ENCODE peak calls at places on chromosomes 3 and 15, in six cellular contexts. One of them, this sample, is unnamed.

GRCh38 chr3:189458536-189458935 is 172.7 kb upstream of the TP63 start:
- DNase-seq in GM12878: no peak
- DNase-seq in HCT116: no peak
- DNase-seq in H1: no peak
- DNase-seq in K562: no peak
- DNase-seq in HepG2: no peak
- DNase-seq in this sample: no peak

GRCh38 chr3:9157651-9158383 is 91.6 kb downstream of the SRGAP3 start:
- DNase-seq in GM12878: no peak
- DNase-seq in H1: no peak
- DNase-seq in HepG2: no peak
- DNase-seq in HCT116: no peak
- DNase-seq in K562: no peak
- DNase-seq in this sample: no peak

GRCh38 chr15:32781781-32782180 is 64.0 kb downstream of the GREM1 start:
- DNase-seq in GM12878: no peak
- DNase-seq in HepG2: no peak
- DNase-seq in K562: no peak
- DNase-seq in H1: no peak
- DNase-seq in HCT116: no peak
- DNase-seq in this sample: peak

GRCh38 chr3:129593595-129594339 is 12.7 kb downstream of the PLXND1 start:
- DNase-seq in K562: no peak
- DNase-seq in H1: no peak
- DNase-seq in GM12878: no peak
- DNase-seq in HepG2: peak
- DNase-seq in HCT116: no peak
- DNase-seq in this sample: no peak

GRCh38 chr3:32685604-32686185 is 707 bp downstream of the CNOT10 start:
- DNase-seq in H1: no peak
- DNase-seq in HCT116: no peak
- DNase-seq in GM12878: no peak
- DNase-seq in HepG2: peak
- DNase-seq in K562: no peak
- DNase-seq in this sample: peak

GRCh38 chr15:36977620-36978610 is 122.4 kb downstream of the MEIS2 start:
- DNase-seq in HCT116: no peak
- DNase-seq in H1: no peak
- DNase-seq in K562: no peak
- DNase-seq in GM12878: no peak
- DNase-seq in HepG2: peak
- DNase-seq in this sample: no peak

GRCh38 chr15:33242165-33242564 is 47.7 kb upstream of the FMN1 start:
- DNase-seq in H1: no peak
- DNase-seq in GM12878: no peak
- DNase-seq in HCT116: no peak
- DNase-seq in HepG2: peak
- DNase-seq in K562: no peak
- DNase-seq in this sample: no peak

GRCh38 chr15:57089815-57090214 is 171.4 kb downstream of the TCF12 start:
- DNase-seq in H1: no peak
- DNase-seq in K562: no peak
- DNase-seq in HCT116: no peak
- DNase-seq in GM12878: no peak
- DNase-seq in HepG2: no peak
- DNase-seq in this sample: no peak

GRCh38 chr15:71485094-71485693 is 325.2 kb upstream of the NR2E3 start:
- DNase-seq in HepG2: no peak
- DNase-seq in H1: no peak
- DNase-seq in GM12878: no peak
- DNase-seq in K562: peak
- DNase-seq in HCT116: no peak
- DNase-seq in this sample: no peak

DNA sequence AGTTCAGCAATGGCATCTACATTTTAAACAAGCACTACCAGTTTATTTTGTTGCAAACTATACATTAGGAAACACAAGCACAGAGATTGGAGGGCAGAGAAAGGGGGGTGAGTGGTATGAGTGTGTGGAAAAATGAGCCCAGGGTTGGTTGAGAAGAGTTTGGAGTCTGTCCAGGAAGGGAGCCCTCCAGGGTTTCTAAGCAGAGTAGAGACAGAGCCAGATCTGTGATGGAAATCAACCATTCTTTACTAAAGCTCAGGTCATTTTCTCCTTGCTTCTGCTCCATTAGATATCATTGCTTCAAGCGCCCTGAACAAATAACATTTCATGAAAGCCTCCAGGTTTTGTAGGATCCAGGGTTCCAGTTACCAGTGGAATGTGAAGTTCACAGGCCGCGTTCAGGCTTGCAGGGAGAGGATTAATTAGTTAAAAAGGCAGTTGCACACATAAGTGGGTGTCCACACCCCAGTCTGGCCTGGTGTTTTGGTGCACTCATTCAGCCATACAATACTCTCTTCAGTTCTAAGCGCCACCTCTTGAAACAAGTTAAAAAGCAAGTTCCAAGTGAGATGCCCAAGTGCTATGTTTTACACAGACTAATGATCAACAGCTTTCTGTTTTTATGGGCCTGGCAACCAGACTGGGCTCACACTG is 16.5 kb upstream of the BOC start:
- DNase-seq in HepG2: no peak
- DNase-seq in H1: no peak
- DNase-seq in K562: no peak
- DNase-seq in GM12878: no peak
- DNase-seq in HCT116: no peak
- DNase-seq in this sample: no peak
- TF ChIP-seq ZNF274 in HepG2: no peak
- TF ChIP-seq ZNF274 in H1: no peak
- TF ChIP-seq ZNF274 in K562: no peak
- TF ChIP-seq ZNF274 in GM12878: no peak
- TF ChIP-seq ZNF274 in HCT116: no peak
- TF ChIP-seq ZNF274 in this sample: no peak

GRCh38 chr15:41828747-41829270 is 917 bp downstream of the JMJD7 start:
- DNase-seq in H1: no peak
- DNase-seq in GM12878: no peak
- DNase-seq in HepG2: no peak
- DNase-seq in K562: no peak
- DNase-seq in HCT116: no peak
- DNase-seq in this sample: no peak
- TF ChIP-seq ZNF274 in H1: no peak
- TF ChIP-seq ZNF274 in GM12878: no peak
- TF ChIP-seq ZNF274 in HepG2: no peak
- TF ChIP-seq ZNF274 in K562: no peak
- TF ChIP-seq ZNF274 in HCT116: no peak
- TF ChIP-seq ZNF274 in this sample: no peak

GRCh38 chr3:196193037-196193737 is 18.0 kb downstream of the ZDHHC19 start:
- DNase-seq in HepG2: no peak
- DNase-seq in GM12878: no peak
- DNase-seq in K562: no peak
- DNase-seq in H1: no peak
- DNase-seq in HCT116: no peak
- DNase-seq in this sample: no peak
- TF ChIP-seq ZNF274 in HepG2: no peak
- TF ChIP-seq ZNF274 in GM12878: no peak
- TF ChIP-seq ZNF274 in K562: no peak
- TF ChIP-seq ZNF274 in H1: no peak
- TF ChIP-seq ZNF274 in HCT116: no peak
- TF ChIP-seq ZNF274 in this sample: no peak

GRCh38 chr3:98657429-98657828 is 64.0 kb upstream of the CPOX start:
- DNase-seq in GM12878: no peak
- DNase-seq in K562: peak
- DNase-seq in H1: peak
- DNase-seq in HCT116: peak
- DNase-seq in HepG2: no peak
- DNase-seq in this sample: peak
- TF ChIP-seq ZNF274 in GM12878: no peak
- TF ChIP-seq ZNF274 in K562: no peak
- TF ChIP-seq ZNF274 in H1: no peak
- TF ChIP-seq ZNF274 in HCT116: no peak
- TF ChIP-seq ZNF274 in HepG2: no peak
- TF ChIP-seq ZNF274 in this sample: no peak

GRCh38 chr3:77411990-77412389 is 372.1 kb downstream of the ROBO2 start:
- DNase-seq in K562: no peak
- DNase-seq in HCT116: no peak
- DNase-seq in H1: no peak
- DNase-seq in HepG2: no peak
- DNase-seq in GM12878: no peak
- DNase-seq in this sample: no peak
- TF ChIP-seq ZNF274 in K562: no peak
- TF ChIP-seq ZNF274 in HCT116: no peak
- TF ChIP-seq ZNF274 in H1: no peak
- TF ChIP-seq ZNF274 in HepG2: no peak
- TF ChIP-seq ZNF274 in GM12878: no peak
- TF ChIP-seq ZNF274 in this sample: no peak

GRCh38 chr15:73990250-73991005 is 1.7 kb downstream of the STOML1 start:
- DNase-seq in H1: no peak
- DNase-seq in HepG2: no peak
- DNase-seq in K562: no peak
- DNase-seq in GM12878: no peak
- DNase-seq in HCT116: no peak
- DNase-seq in this sample: no peak
- TF ChIP-seq ZNF274 in H1: no peak
- TF ChIP-seq ZNF274 in HepG2: no peak
- TF ChIP-seq ZNF274 in K562: no peak
- TF ChIP-seq ZNF274 in GM12878: no peak
- TF ChIP-seq ZNF274 in HCT116: no peak
- TF ChIP-seq ZNF274 in this sample: no peak

DNA sequence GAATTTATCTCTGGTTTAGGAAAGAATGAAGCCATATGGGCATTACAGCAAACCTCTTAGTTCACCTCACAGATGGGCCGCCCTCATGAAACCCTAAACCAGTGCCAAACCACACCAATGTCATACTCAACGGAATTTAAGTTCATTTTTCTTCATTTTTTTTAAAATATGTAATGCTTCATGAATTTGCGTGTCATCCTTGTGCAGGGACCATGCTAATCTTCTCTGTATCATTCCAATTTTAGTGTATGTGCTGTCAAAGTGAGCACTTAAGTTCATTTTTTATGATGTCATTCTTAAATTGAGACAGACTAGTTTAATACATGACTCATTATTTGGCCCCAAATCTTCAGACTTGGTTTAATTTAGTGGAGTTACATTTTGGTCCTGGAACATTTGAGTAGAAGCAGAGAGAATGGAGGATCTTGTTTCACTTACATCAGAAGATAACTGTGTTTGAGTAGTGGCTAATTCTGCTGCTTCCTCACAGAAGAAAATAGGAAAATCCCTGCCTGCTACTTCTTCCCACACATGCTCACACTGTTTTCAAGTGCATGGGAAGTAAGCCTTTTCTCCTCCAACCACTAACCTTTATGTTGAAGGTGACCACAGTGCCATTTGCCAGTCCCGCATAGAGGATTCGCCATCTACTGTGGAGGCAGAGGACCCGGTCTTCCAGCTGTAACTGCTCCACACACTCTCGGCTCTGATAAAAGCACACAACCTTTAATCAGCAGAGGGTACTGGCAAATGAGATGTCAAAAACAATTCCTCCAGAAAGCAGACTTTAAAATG is 63.3 kb downstream of the ZNF106 start:
- DNase-seq in HCT116: no peak
- DNase-seq in HepG2: no peak
- DNase-seq in K562: no peak
- DNase-seq in GM12878: no peak
- DNase-seq in H1: no peak
- DNase-seq in this sample: no peak
- TF ChIP-seq ZNF274 in HCT116: no peak
- TF ChIP-seq ZNF274 in HepG2: no peak
- TF ChIP-seq ZNF274 in K562: no peak
- TF ChIP-seq ZNF274 in GM12878: no peak
- TF ChIP-seq ZNF274 in H1: no peak
- TF ChIP-seq ZNF274 in this sample: no peak

DNA sequence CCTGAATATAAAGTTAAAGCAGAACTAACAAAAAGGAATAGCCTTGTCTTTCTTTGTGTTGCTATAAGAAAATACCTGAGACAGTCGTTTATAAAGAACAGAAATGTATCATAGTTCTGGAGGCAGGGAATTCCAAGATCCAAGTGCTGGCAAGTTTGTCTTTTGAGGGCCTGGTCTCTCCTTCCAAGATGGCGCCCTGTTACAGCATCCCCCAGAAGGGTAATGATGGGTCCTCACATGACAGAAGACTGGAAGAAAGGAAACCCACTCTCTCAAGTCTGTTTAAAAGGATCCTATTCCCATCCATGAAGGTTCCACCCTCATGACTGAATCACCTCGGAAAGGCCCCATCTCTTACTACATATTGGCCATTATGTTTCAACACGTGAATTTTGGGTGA is 435.1 kb downstream of the MAGI1 start:
- DNase-seq in HCT116: no peak
- DNase-seq in H1: no peak
- DNase-seq in K562: no peak
- DNase-seq in HepG2: no peak
- DNase-seq in GM12878: no peak
- DNase-seq in this sample: no peak
- TF ChIP-seq ZNF274 in HCT116: no peak
- TF ChIP-seq ZNF274 in H1: no peak
- TF ChIP-seq ZNF274 in K562: no peak
- TF ChIP-seq ZNF274 in HepG2: no peak
- TF ChIP-seq ZNF274 in GM12878: no peak
- TF ChIP-seq ZNF274 in this sample: no peak

GRCh38 chr15:49060710-49061483 is 14.7 kb upstream of the SECISBP2L start:
- DNase-seq in H1: no peak
- DNase-seq in HepG2: no peak
- DNase-seq in GM12878: no peak
- DNase-seq in HCT116: no peak
- DNase-seq in K562: no peak
- DNase-seq in this sample: no peak
- TF ChIP-seq ZNF274 in H1: no peak
- TF ChIP-seq ZNF274 in HepG2: no peak
- TF ChIP-seq ZNF274 in GM12878: no peak
- TF ChIP-seq ZNF274 in HCT116: no peak
- TF ChIP-seq ZNF274 in K562: no peak
- TF ChIP-seq ZNF274 in this sample: no peak